ENCODE peak calls at places on chromosomes 6 and 20, in seven cellular contexts. B is left cardiac atrium; C is NCI-H1417; Y is CD8-positive, alpha-beta memory T cell; O is C1 segment of cervical spinal cord; V is sciatic nerve; Q is fibroblast of mammary gland. J is an unnamed sample.

GRCh38 chr20:62894261-62894660 is 32.0 kb downstream of the DIDO1 start:
- DNase-seq in Y (no peak), C (no peak), O (no peak), V (no peak), B (no peak), Q (no peak), J (no peak)

GRCh38 chr6:170405311-170405975 is 98.9 kb downstream of the FAM120B start:
- DNase-seq in Y (no peak), V (no peak), B (no peak), Q (peak), O (no peak), C (no peak), J (no peak)

GRCh38 chr6:8481727-8482126 is 46.4 kb upstream of the SLC35B3 start:
- DNase-seq in Q (peak), O (no peak), C (peak), V (no peak), Y (no peak), B (no peak), J (no peak)

GRCh38 chr6:111072801-111073360 is 14.4 kb upstream of the SLC16A10 start:
- DNase-seq in Y (no peak), V (no peak), Q (no peak), C (no peak), B (no peak), O (no peak), J (no peak)

GRCh38 chr6:167162591-167162990 is 4.8 kb upstream of the GPR31 start:
- DNase-seq in V (no peak), B (no peak), C (no peak), O (no peak), Q (no peak), Y (no peak), J (no peak)

GRCh38 chr20:47915495-47915894 is 130.2 kb upstream of the SULF2 start:
- DNase-seq in C (no peak), Y (no peak), V (no peak), Q (no peak), O (no peak), B (no peak), J (no peak)

GRCh38 chr6:156595481-156595880 is 181.7 kb upstream of the ARID1B start:
- DNase-seq in C (no peak), Q (no peak), V (no peak), Y (no peak), B (no peak), O (no peak), J (no peak)

GRCh38 chr20:52031574-52032303 is 159.8 kb downstream of the ZFP64 start:
- DNase-seq in Y (peak), Q (peak), B (no peak), O (no peak), V (no peak), C (no peak), J (no peak)

GRCh38 chr20:41423026-41423425 is 56.4 kb upstream of the EMILIN3 start:
- DNase-seq in Q (no peak), Y (no peak), V (no peak), O (no peak), C (no peak), B (no peak), J (no peak)

J was measured in NCI-H446 treated with DMSO at 0.1 percent for 48 hours.